ENCODE peak calls at places on chromosomes 4 and X, in nine cellular contexts. One of them, this sample, is unnamed.

GRCh38 chr4:85151349-85151748 is 184.9 kb upstream of the WDFY3 start:
- DNase-seq in heart left ventricle: no peak
- DNase-seq in fibroblast of lung: no peak
- DNase-seq in brain microvascular endothelial cell: no peak
- DNase-seq in neural progenitor cell: no peak
- DNase-seq in upper lobe of left lung: no peak
- DNase-seq in ovary: no peak
- DNase-seq in GM23338: no peak
- DNase-seq in cardiac muscle cell: no peak
- DNase-seq in this sample: no peak

GRCh38 chrX:129013574-129013973 is 509.7 kb downstream of the SMARCA1 start:
- DNase-seq in heart left ventricle: no peak
- DNase-seq in fibroblast of lung: no peak
- DNase-seq in brain microvascular endothelial cell: no peak
- DNase-seq in neural progenitor cell: peak; percentile 24
- DNase-seq in upper lobe of left lung: no peak
- DNase-seq in ovary: no peak
- DNase-seq in GM23338: peak; percentile 51
- DNase-seq in cardiac muscle cell: no peak
- DNase-seq in this sample: no peak

GRCh38 chr4:1809754-1810502 is 16.8 kb downstream of the FGFR3 start:
- DNase-seq in heart left ventricle: peak; percentile 66
- DNase-seq in fibroblast of lung: peak; percentile 57
- DNase-seq in brain microvascular endothelial cell: peak; percentile 32
- DNase-seq in neural progenitor cell: peak; percentile 89
- DNase-seq in upper lobe of left lung: peak; percentile 63
- DNase-seq in ovary: peak; percentile 47
- DNase-seq in GM23338: peak; percentile 87
- DNase-seq in cardiac muscle cell: peak; percentile 69
- DNase-seq in this sample: no peak

GRCh38 chr4:102774254-102774653 is 13.5 kb upstream of the MANBA start:
- DNase-seq in heart left ventricle: no peak
- DNase-seq in fibroblast of lung: no peak
- DNase-seq in brain microvascular endothelial cell: no peak
- DNase-seq in neural progenitor cell: no peak
- DNase-seq in upper lobe of left lung: no peak
- DNase-seq in ovary: no peak
- DNase-seq in GM23338: no peak
- DNase-seq in cardiac muscle cell: no peak
- DNase-seq in this sample: no peak

GRCh38 chr4:31557444-31557843 is 837.3 kb downstream of the PCDH7 start:
- DNase-seq in heart left ventricle: no peak
- DNase-seq in fibroblast of lung: peak; percentile 2
- DNase-seq in brain microvascular endothelial cell: no peak
- DNase-seq in neural progenitor cell: no peak
- DNase-seq in upper lobe of left lung: no peak
- DNase-seq in ovary: no peak
- DNase-seq in GM23338: no peak
- DNase-seq in cardiac muscle cell: no peak
- DNase-seq in this sample: no peak

GRCh38 chr4:4851081-4851480 is 8.4 kb upstream of the MSX1 start:
- DNase-seq in heart left ventricle: peak; percentile 20
- DNase-seq in fibroblast of lung: no peak
- DNase-seq in brain microvascular endothelial cell: no peak
- DNase-seq in neural progenitor cell: no peak
- DNase-seq in upper lobe of left lung: no peak
- DNase-seq in ovary: no peak
- DNase-seq in GM23338: no peak
- DNase-seq in cardiac muscle cell: no peak
- DNase-seq in this sample: no peak

GRCh38 chrX:65596270-65596669 is 61.7 kb upstream of the LAS1L start:
- DNase-seq in heart left ventricle: no peak
- DNase-seq in fibroblast of lung: peak; percentile 57
- DNase-seq in brain microvascular endothelial cell: peak; percentile 22
- DNase-seq in neural progenitor cell: no peak
- DNase-seq in upper lobe of left lung: peak; percentile 58
- DNase-seq in ovary: no peak
- DNase-seq in GM23338: no peak
- DNase-seq in cardiac muscle cell: peak; percentile 41
- DNase-seq in this sample: no peak

GRCh38 chr4:39046243-39046642 is 14.0 kb upstream of the TMEM156 start:
- DNase-seq in heart left ventricle: peak; percentile 35
- DNase-seq in fibroblast of lung: no peak
- DNase-seq in brain microvascular endothelial cell: peak; percentile 80
- DNase-seq in neural progenitor cell: no peak
- DNase-seq in upper lobe of left lung: peak; percentile 41
- DNase-seq in ovary: no peak
- DNase-seq in GM23338: no peak
- DNase-seq in cardiac muscle cell: peak; percentile 43
- DNase-seq in this sample: no peak

GRCh38 chr4:94446386-94446785 is 5.4 kb upstream of the PDLIM5 start:
- DNase-seq in heart left ventricle: no peak
- DNase-seq in fibroblast of lung: peak; percentile 93
- DNase-seq in brain microvascular endothelial cell: peak; percentile 86
- DNase-seq in neural progenitor cell: no peak
- DNase-seq in upper lobe of left lung: no peak
- DNase-seq in ovary: no peak
- DNase-seq in GM23338: no peak
- DNase-seq in cardiac muscle cell: peak; percentile 91
- DNase-seq in this sample: no peak

GRCh38 chr4:3302164-3302785 is 9.5 kb downstream of the RGS12 start:
- DNase-seq in heart left ventricle: no peak
- DNase-seq in fibroblast of lung: peak; percentile 31
- DNase-seq in brain microvascular endothelial cell: no peak
- DNase-seq in neural progenitor cell: no peak
- DNase-seq in upper lobe of left lung: no peak
- DNase-seq in ovary: no peak
- DNase-seq in GM23338: no peak
- DNase-seq in cardiac muscle cell: no peak
- DNase-seq in this sample: no peak

DNA sequence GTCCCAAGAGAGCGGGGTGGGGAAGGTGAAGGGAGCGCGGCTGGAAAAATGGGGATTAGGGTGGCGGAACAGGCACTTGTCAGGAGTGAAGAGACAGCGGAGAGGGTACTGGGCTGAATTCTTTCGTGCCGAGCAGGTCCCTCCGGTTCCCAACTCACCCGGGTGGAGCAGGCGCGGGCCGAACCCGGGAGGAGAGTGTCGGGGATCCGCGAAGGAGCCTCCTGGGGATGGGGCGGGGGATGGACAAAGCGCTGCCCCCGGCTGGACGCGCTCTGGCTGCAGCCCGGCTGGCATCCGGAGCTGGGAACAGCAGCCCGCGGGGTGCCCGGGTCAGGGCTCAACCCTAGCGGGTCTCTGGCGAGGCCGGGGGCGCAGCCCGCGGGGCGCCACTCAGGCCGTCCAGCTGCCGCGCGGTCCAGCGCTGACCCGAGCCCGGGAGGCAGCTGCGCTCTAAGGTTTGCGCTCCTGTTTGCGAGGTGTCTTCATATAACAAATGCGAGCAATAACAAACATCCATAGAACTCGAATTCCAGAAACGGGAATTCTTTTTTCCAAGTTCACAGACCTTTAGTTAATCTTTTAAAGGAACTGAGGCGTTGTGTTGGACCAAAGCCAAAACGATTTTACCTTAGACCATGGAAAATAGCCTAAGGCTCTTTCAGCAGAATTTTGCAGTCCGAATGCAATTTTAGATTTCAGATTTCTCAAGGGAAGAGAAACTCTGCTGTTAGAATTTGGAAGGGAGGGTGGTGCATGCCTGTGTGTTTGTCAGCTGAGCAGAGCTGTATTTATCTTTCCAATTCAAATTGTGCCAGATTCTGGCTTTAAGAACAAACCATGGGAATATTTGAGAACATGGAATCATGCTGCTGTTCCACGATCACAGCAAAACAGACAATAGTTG is 707 bp downstream of the NPY5R start:
- DNase-seq in heart left ventricle: peak; percentile 22
- DNase-seq in fibroblast of lung: no peak
- DNase-seq in brain microvascular endothelial cell: no peak
- DNase-seq in neural progenitor cell: peak; percentile 76
- DNase-seq in upper lobe of left lung: no peak
- DNase-seq in ovary: no peak
- DNase-seq in GM23338: peak; percentile 72
- DNase-seq in cardiac muscle cell: peak; percentile 19
- DNase-seq in this sample: no peak
- H3K27ac ChIP-seq in heart left ventricle: no peak overlapping the region
- H3K27ac ChIP-seq in fibroblast of lung: no peak overlapping the region
- H3K27ac ChIP-seq in brain microvascular endothelial cell: no peak overlapping the region
- H3K27ac ChIP-seq in neural progenitor cell: no peak overlapping the region
- H3K27ac ChIP-seq in upper lobe of left lung: no peak overlapping the region
- H3K27ac ChIP-seq in ovary: no peak overlapping the region
- H3K27ac ChIP-seq in GM23338: no peak overlapping the region
- H3K27ac ChIP-seq in cardiac muscle cell: no peak overlapping the region
- H3K27ac ChIP-seq in this sample: peak overlapping the region; percentile 51

GRCh38 chr4:82562553-82562854 is 716 bp upstream of the TMEM150C start:
- DNase-seq in heart left ventricle: no peak
- DNase-seq in fibroblast of lung: no peak
- DNase-seq in brain microvascular endothelial cell: no peak
- DNase-seq in neural progenitor cell: no peak
- DNase-seq in upper lobe of left lung: no peak
- DNase-seq in ovary: peak; percentile 28
- DNase-seq in GM23338: peak; percentile 38
- DNase-seq in cardiac muscle cell: no peak
- DNase-seq in this sample: no peak

GRCh38 chr4:82559735-82560120 is 2.1 kb downstream of the TMEM150C start:
- DNase-seq in heart left ventricle: no peak
- DNase-seq in fibroblast of lung: no peak
- DNase-seq in brain microvascular endothelial cell: no peak
- DNase-seq in neural progenitor cell: peak; percentile 12
- DNase-seq in upper lobe of left lung: no peak
- DNase-seq in ovary: no peak
- DNase-seq in GM23338: no peak
- DNase-seq in cardiac muscle cell: no peak
- DNase-seq in this sample: no peak

GRCh38 chr4:82567444-82567843 is 5.7 kb upstream of the TMEM150C start:
- DNase-seq in heart left ventricle: no peak
- DNase-seq in fibroblast of lung: no peak
- DNase-seq in brain microvascular endothelial cell: no peak
- DNase-seq in neural progenitor cell: no peak
- DNase-seq in upper lobe of left lung: no peak
- DNase-seq in ovary: no peak
- DNase-seq in GM23338: no peak
- DNase-seq in cardiac muscle cell: no peak
- DNase-seq in this sample: no peak

GRCh38 chr4:82560853-82561744 is 689 bp downstream of the TMEM150C start:
- DNase-seq in heart left ventricle: peak; percentile 22
- DNase-seq in fibroblast of lung: no peak
- DNase-seq in brain microvascular endothelial cell: no peak
- DNase-seq in neural progenitor cell: no peak
- DNase-seq in upper lobe of left lung: no peak
- DNase-seq in ovary: peak; percentile 37
- DNase-seq in GM23338: peak; percentile 50
- DNase-seq in cardiac muscle cell: no peak
- DNase-seq in this sample: no peak

DNA sequence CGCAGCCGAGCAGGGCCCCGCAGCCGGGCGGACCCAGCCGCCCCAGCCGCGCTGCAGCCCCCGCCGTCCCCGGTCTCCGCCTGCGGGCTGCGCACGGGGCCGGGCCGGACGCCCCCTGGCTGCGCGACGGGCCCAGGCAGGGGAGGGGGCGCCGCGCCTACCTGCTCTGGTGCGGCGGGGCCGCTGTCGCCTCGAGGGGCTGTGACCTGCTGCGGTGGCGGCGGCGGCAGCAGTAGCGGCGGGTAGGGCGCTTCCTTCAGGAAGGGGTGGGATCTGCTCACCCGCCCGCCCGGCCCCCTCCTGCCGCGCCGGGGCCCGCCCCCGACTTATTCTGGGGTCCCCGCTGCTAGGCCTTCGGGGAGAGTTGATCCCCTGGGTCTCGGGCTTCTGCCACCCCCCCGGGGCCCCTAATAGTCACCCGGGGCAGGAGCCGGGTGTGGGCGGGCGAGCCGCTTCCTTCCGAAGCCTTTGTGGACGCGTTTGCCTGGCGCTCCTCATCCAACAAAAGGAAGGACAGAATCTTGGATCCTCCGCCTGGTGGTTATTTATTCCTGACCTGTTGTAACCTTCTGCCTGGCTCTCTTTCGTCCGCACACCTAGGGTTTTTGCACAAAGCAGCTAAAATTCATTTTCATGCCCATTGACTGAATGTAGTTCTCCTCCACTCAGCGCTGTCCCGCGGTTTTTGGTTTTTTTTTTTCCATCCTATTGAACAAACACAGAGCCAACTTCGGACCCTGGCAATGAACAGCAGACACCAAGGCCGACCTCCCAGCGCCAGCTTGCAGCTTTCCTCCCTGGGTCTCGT is at the start of gene TMEM150C:
- DNase-seq in heart left ventricle: peak; percentile 49
- DNase-seq in fibroblast of lung: peak; percentile 5
- DNase-seq in brain microvascular endothelial cell: no peak
- DNase-seq in neural progenitor cell: peak; percentile 84
- DNase-seq in upper lobe of left lung: no peak
- DNase-seq in ovary: peak; percentile 53
- DNase-seq in GM23338: peak; percentile 71
- DNase-seq in cardiac muscle cell: peak; percentile 39
- DNase-seq in this sample: no peak
- TF ChIP-seq CTCF in heart left ventricle: peak; percentile 44
- TF ChIP-seq CTCF in fibroblast of lung: no peak
- TF ChIP-seq CTCF in brain microvascular endothelial cell: no peak
- TF ChIP-seq CTCF in neural progenitor cell: peak; percentile 30
- TF ChIP-seq CTCF in upper lobe of left lung: no peak
- TF ChIP-seq CTCF in ovary: peak; percentile 15
- TF ChIP-seq CTCF in GM23338: peak; percentile 47
- TF ChIP-seq CTCF in cardiac muscle cell: no peak
- TF ChIP-seq CTCF in this sample: peak; percentile 6

DNA sequence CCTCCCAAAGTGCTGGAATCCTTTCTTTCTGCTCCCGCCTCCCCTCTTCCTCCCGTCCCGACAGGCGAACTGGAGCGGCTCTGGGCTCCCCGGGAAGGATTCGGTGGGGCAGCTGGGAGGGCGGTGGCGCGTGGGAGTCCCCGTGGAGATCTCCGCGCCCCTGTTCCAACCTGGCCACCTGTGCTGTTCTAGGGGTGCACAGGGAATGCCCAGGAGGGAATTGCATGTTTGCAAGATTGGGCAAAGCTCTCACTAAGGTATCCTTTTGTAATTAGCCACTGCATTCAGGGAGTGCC is 11.2 kb upstream of the ELF4 start:
- DNase-seq in heart left ventricle: no peak
- DNase-seq in fibroblast of lung: no peak
- DNase-seq in brain microvascular endothelial cell: no peak
- DNase-seq in neural progenitor cell: no peak
- DNase-seq in upper lobe of left lung: no peak
- DNase-seq in ovary: no peak
- DNase-seq in GM23338: peak; percentile 14
- DNase-seq in cardiac muscle cell: no peak
- DNase-seq in this sample: no peak
- H3K4me3 ChIP-seq in heart left ventricle: peak overlapping the region; percentile 54
- H3K4me3 ChIP-seq in fibroblast of lung: no peak overlapping the region
- H3K4me3 ChIP-seq in brain microvascular endothelial cell: no peak overlapping the region
- H3K4me3 ChIP-seq in neural progenitor cell: no peak overlapping the region
- H3K4me3 ChIP-seq in upper lobe of left lung: no peak overlapping the region
- H3K4me3 ChIP-seq in ovary: peak overlapping the region; percentile 22
- H3K4me3 ChIP-seq in GM23338: peak overlapping the region; percentile 55
- H3K4me3 ChIP-seq in cardiac muscle cell: no peak overlapping the region
- H3K4me3 ChIP-seq in this sample: peak overlapping the region; percentile 63

DNA sequence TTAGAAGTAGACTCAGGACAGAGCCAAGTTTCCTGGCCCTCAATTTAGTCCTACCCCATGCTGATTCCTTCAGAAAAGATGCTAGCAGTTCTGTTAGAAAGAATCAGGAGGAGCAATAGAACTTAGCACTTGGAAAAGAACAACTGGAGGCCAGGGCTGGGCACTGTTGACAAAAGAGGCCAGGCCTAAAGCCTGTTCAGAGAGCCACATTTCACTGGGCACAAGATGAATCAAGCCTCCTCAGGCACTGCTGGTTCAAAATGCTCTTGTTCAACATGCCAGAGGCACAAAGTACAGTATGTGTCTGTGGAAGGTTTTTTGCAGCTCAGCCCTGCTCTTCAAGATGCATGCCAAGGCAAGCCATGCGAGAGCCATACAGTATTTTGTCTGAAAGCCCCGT is 53.6 kb downstream of the RASL11B start:
- DNase-seq in heart left ventricle: no peak
- DNase-seq in fibroblast of lung: no peak
- DNase-seq in brain microvascular endothelial cell: no peak
- DNase-seq in neural progenitor cell: no peak
- DNase-seq in upper lobe of left lung: no peak
- DNase-seq in ovary: no peak
- DNase-seq in GM23338: no peak
- DNase-seq in cardiac muscle cell: no peak
- DNase-seq in this sample: no peak
- H3K27ac ChIP-seq in heart left ventricle: no peak overlapping the region
- H3K27ac ChIP-seq in fibroblast of lung: no peak overlapping the region
- H3K27ac ChIP-seq in brain microvascular endothelial cell: no peak overlapping the region
- H3K27ac ChIP-seq in neural progenitor cell: no peak overlapping the region
- H3K27ac ChIP-seq in upper lobe of left lung: no peak overlapping the region
- H3K27ac ChIP-seq in ovary: no peak overlapping the region
- H3K27ac ChIP-seq in GM23338: no peak overlapping the region
- H3K27ac ChIP-seq in cardiac muscle cell: no peak overlapping the region
- H3K27ac ChIP-seq in this sample: no peak overlapping the region